ENCODE peak calls at places on chromosomes 4 and X, in nine cellular contexts. One of them, this sample, is unnamed.

GRCh38 chr4:137545461-137545861 is 13.2 kb upstream of the PCDH18 start:
- DNase-seq in fibroblast of pulmonary artery: peak
- DNase-seq in WERI-Rb-1: no peak
- DNase-seq in lower lobe of right lung: no peak
- DNase-seq in Peyer's patch: peak
- DNase-seq in GM23338: peak
- DNase-seq in cardiac muscle cell: peak
- DNase-seq in fibroblast of lung: peak
- DNase-seq in astrocyte of the cerebellum: peak
- DNase-seq in this sample: no peak

GRCh38 chr4:147381749-147382148 is 99.1 kb upstream of the EDNRA start:
- DNase-seq in fibroblast of pulmonary artery: no peak
- DNase-seq in WERI-Rb-1: no peak
- DNase-seq in lower lobe of right lung: no peak
- DNase-seq in Peyer's patch: no peak
- DNase-seq in GM23338: no peak
- DNase-seq in cardiac muscle cell: no peak
- DNase-seq in fibroblast of lung: no peak
- DNase-seq in astrocyte of the cerebellum: no peak
- DNase-seq in this sample: no peak

GRCh38 chrX:152915541-152916241 is 17.8 kb downstream of the ZNF185 start:
- DNase-seq in fibroblast of pulmonary artery: peak
- DNase-seq in WERI-Rb-1: peak
- DNase-seq in lower lobe of right lung: no peak
- DNase-seq in Peyer's patch: no peak
- DNase-seq in GM23338: peak
- DNase-seq in cardiac muscle cell: peak
- DNase-seq in fibroblast of lung: peak
- DNase-seq in astrocyte of the cerebellum: peak
- DNase-seq in this sample: peak

GRCh38 chrX:72247206-72247944 is 8.5 kb upstream of the ERCC6L start:
- DNase-seq in fibroblast of pulmonary artery: peak
- DNase-seq in WERI-Rb-1: no peak
- DNase-seq in lower lobe of right lung: peak
- DNase-seq in Peyer's patch: peak
- DNase-seq in GM23338: no peak
- DNase-seq in cardiac muscle cell: peak
- DNase-seq in fibroblast of lung: peak
- DNase-seq in astrocyte of the cerebellum: no peak
- DNase-seq in this sample: no peak

GRCh38 chrX:13099121-13099520 is 54.7 kb upstream of the FAM9C start:
- DNase-seq in fibroblast of pulmonary artery: peak
- DNase-seq in WERI-Rb-1: no peak
- DNase-seq in lower lobe of right lung: no peak
- DNase-seq in Peyer's patch: no peak
- DNase-seq in GM23338: no peak
- DNase-seq in cardiac muscle cell: peak
- DNase-seq in fibroblast of lung: no peak
- DNase-seq in astrocyte of the cerebellum: no peak
- DNase-seq in this sample: no peak

GRCh38 chrX:19862634-19863236 is 24.7 kb downstream of the SH3KBP1 start:
- DNase-seq in fibroblast of pulmonary artery: no peak
- DNase-seq in WERI-Rb-1: no peak
- DNase-seq in lower lobe of right lung: no peak
- DNase-seq in Peyer's patch: no peak
- DNase-seq in GM23338: peak
- DNase-seq in cardiac muscle cell: no peak
- DNase-seq in fibroblast of lung: no peak
- DNase-seq in astrocyte of the cerebellum: no peak
- DNase-seq in this sample: peak

GRCh38 chrX:2371026-2371778 is 129.6 kb downstream of the DHRSX start:
- DNase-seq in fibroblast of pulmonary artery: no peak
- DNase-seq in WERI-Rb-1: no peak
- DNase-seq in lower lobe of right lung: no peak
- DNase-seq in Peyer's patch: no peak
- DNase-seq in GM23338: peak
- DNase-seq in cardiac muscle cell: peak
- DNase-seq in fibroblast of lung: peak
- DNase-seq in astrocyte of the cerebellum: no peak
- DNase-seq in this sample: no peak

GRCh38 chr4:140426610-140427103 is 791 bp downstream of the CLGN start:
- DNase-seq in fibroblast of pulmonary artery: no peak
- DNase-seq in WERI-Rb-1: peak
- DNase-seq in lower lobe of right lung: no peak
- DNase-seq in Peyer's patch: no peak
- DNase-seq in GM23338: peak
- DNase-seq in cardiac muscle cell: peak
- DNase-seq in fibroblast of lung: peak
- DNase-seq in astrocyte of the cerebellum: no peak
- DNase-seq in this sample: peak

GRCh38 chr4:85086721-85087120 is 120.2 kb upstream of the WDFY3 start:
- DNase-seq in fibroblast of pulmonary artery: no peak
- DNase-seq in WERI-Rb-1: peak
- DNase-seq in lower lobe of right lung: no peak
- DNase-seq in Peyer's patch: no peak
- DNase-seq in GM23338: no peak
- DNase-seq in cardiac muscle cell: no peak
- DNase-seq in fibroblast of lung: no peak
- DNase-seq in astrocyte of the cerebellum: no peak
- DNase-seq in this sample: no peak

DNA sequence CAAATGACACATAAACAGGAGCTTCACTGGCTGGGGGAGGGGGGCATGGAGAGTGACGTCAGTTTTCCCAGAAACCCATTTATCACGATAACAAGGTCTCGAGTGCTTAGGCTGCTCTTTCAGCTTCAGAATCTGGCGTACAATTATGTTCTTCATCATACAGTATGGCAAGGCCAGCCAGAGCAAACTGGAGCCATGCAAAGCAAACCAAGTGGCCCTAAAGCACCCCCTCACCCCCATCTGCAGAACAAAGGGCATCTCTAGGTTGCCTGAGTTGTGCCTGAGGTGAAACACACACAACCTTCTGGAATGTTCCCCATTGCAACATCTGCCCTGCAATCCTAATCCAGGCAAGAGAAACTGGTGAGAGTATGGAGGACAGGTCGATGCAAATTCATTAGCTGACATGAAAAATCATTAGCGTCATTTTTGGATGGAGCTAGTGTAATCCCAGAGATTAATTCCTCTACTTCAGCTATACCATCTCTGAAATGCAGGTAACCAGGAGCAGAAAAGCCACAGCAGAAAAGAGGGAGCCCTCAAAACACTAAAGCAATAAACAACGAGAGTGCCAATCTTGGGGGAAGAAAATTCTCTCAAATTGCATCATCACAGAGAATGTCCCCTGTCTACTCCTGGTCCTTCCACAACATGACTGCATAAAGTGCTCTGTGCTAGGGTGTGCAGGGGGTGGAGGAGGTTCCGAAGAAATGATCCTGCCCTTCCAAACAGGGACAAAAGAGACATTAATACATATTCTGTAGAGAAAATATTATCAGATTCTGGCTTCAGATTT is 1.8 kb downstream of the SEPTIN6 start:
- DNase-seq in fibroblast of pulmonary artery: peak
- DNase-seq in WERI-Rb-1: no peak
- DNase-seq in lower lobe of right lung: no peak
- DNase-seq in Peyer's patch: no peak
- DNase-seq in GM23338: peak
- DNase-seq in cardiac muscle cell: peak
- DNase-seq in fibroblast of lung: peak
- DNase-seq in astrocyte of the cerebellum: no peak
- DNase-seq in this sample: peak
- H3K4me3 ChIP-seq in fibroblast of pulmonary artery: peak
- H3K4me3 ChIP-seq in WERI-Rb-1: no peak
- H3K4me3 ChIP-seq in lower lobe of right lung: peak
- H3K4me3 ChIP-seq in Peyer's patch: peak
- H3K4me3 ChIP-seq in GM23338: peak
- H3K4me3 ChIP-seq in cardiac muscle cell: no peak
- H3K4me3 ChIP-seq in fibroblast of lung: peak
- H3K4me3 ChIP-seq in astrocyte of the cerebellum: no peak
- H3K4me3 ChIP-seq in this sample: peak

DNA sequence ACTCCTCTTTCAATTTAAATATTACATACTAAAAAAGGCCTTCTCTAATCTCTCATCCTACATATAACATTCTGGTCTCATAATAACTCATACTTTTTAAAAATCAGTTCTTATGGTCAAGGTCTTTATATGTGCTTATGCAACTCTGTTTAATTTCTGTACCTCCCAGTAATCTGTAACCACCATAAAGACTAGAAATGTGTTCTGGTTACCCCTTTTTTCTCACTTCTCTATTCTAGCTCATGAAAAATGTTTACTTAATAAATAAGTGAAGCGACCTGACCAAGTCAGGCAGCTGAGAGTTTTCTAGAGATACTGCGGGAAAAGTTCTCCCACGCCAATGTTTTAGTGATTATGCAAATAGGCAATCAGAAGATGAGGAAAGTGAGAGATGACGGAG is 548.8 kb upstream of the FAM241A start:
- DNase-seq in fibroblast of pulmonary artery: no peak
- DNase-seq in WERI-Rb-1: no peak
- DNase-seq in lower lobe of right lung: no peak
- DNase-seq in Peyer's patch: no peak
- DNase-seq in GM23338: no peak
- DNase-seq in cardiac muscle cell: no peak
- DNase-seq in fibroblast of lung: no peak
- DNase-seq in astrocyte of the cerebellum: no peak
- DNase-seq in this sample: no peak
- H3K4me3 ChIP-seq in fibroblast of pulmonary artery: no peak
- H3K4me3 ChIP-seq in WERI-Rb-1: no peak
- H3K4me3 ChIP-seq in lower lobe of right lung: no peak
- H3K4me3 ChIP-seq in Peyer's patch: no peak
- H3K4me3 ChIP-seq in GM23338: no peak
- H3K4me3 ChIP-seq in cardiac muscle cell: no peak
- H3K4me3 ChIP-seq in fibroblast of lung: no peak
- H3K4me3 ChIP-seq in astrocyte of the cerebellum: no peak
- H3K4me3 ChIP-seq in this sample: no peak

GRCh38 chrX:21740329-21741274 is 17.3 kb downstream of the SMPX start:
- DNase-seq in fibroblast of pulmonary artery: no peak
- DNase-seq in WERI-Rb-1: peak
- DNase-seq in lower lobe of right lung: no peak
- DNase-seq in Peyer's patch: no peak
- DNase-seq in GM23338: no peak
- DNase-seq in cardiac muscle cell: no peak
- DNase-seq in fibroblast of lung: peak
- DNase-seq in astrocyte of the cerebellum: peak
- DNase-seq in this sample: no peak

GRCh38 chrX:21741378-21741777 is 16.5 kb downstream of the SMPX start:
- DNase-seq in fibroblast of pulmonary artery: no peak
- DNase-seq in WERI-Rb-1: no peak
- DNase-seq in lower lobe of right lung: no peak
- DNase-seq in Peyer's patch: no peak
- DNase-seq in GM23338: no peak
- DNase-seq in cardiac muscle cell: no peak
- DNase-seq in fibroblast of lung: no peak
- DNase-seq in astrocyte of the cerebellum: no peak
- DNase-seq in this sample: no peak

GRCh38 chrX:21735753-21736127 is 22.2 kb downstream of the SMPX start:
- DNase-seq in fibroblast of pulmonary artery: no peak
- DNase-seq in WERI-Rb-1: no peak
- DNase-seq in lower lobe of right lung: no peak
- DNase-seq in Peyer's patch: no peak
- DNase-seq in GM23338: no peak
- DNase-seq in cardiac muscle cell: no peak
- DNase-seq in fibroblast of lung: no peak
- DNase-seq in astrocyte of the cerebellum: no peak
- DNase-seq in this sample: no peak

GRCh38 chrX:21738950-21739287 is 19.0 kb downstream of the SMPX start:
- DNase-seq in fibroblast of pulmonary artery: no peak
- DNase-seq in WERI-Rb-1: peak
- DNase-seq in lower lobe of right lung: no peak
- DNase-seq in Peyer's patch: no peak
- DNase-seq in GM23338: no peak
- DNase-seq in cardiac muscle cell: no peak
- DNase-seq in fibroblast of lung: no peak
- DNase-seq in astrocyte of the cerebellum: no peak
- DNase-seq in this sample: no peak

DNA sequence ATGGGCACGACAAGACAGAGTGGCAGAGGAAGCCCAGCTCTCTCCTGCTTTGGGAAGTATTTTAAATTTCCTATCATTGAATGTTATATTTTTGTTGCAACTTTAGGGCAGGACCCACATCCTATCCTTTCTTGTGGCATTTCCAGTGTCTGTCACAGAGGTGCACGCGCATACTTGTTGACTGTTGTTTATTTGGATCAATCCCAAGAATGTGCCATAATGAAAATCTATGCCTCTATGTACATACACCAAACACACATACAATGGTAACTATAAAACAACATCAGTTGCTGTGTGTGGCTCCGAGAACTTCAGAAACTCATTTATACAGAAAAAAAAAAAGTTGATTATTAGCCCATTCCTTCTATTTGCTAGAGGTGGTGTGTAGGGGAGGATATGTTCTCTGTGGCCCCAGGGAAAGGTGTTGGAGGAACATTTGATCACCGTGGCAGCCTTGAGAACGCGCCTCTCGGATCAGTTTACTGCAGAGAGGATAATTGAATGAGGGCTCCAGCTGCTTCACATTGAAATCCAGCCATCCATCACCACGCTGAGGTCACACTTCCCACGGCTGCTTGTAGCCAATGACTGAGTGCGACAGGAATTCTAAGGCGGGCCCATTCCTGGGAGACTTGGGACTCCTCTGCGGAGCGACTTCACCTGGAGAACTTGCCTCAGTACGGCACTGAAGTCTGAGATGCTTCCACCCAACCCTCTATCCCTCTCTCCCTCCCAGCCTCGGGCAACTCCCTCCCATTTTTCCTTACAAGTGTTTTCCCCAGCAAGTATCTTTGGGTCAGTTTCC is 19.6 kb downstream of the SMPX start:
- DNase-seq in fibroblast of pulmonary artery: no peak
- DNase-seq in WERI-Rb-1: peak
- DNase-seq in lower lobe of right lung: no peak
- DNase-seq in Peyer's patch: no peak
- DNase-seq in GM23338: peak
- DNase-seq in cardiac muscle cell: no peak
- DNase-seq in fibroblast of lung: no peak
- DNase-seq in astrocyte of the cerebellum: no peak
- DNase-seq in this sample: no peak
- H3K4me3 ChIP-seq in fibroblast of pulmonary artery: no peak
- H3K4me3 ChIP-seq in WERI-Rb-1: peak
- H3K4me3 ChIP-seq in lower lobe of right lung: no peak
- H3K4me3 ChIP-seq in Peyer's patch: no peak
- H3K4me3 ChIP-seq in GM23338: no peak
- H3K4me3 ChIP-seq in cardiac muscle cell: no peak
- H3K4me3 ChIP-seq in fibroblast of lung: no peak
- H3K4me3 ChIP-seq in astrocyte of the cerebellum: no peak
- H3K4me3 ChIP-seq in this sample: no peak

DNA sequence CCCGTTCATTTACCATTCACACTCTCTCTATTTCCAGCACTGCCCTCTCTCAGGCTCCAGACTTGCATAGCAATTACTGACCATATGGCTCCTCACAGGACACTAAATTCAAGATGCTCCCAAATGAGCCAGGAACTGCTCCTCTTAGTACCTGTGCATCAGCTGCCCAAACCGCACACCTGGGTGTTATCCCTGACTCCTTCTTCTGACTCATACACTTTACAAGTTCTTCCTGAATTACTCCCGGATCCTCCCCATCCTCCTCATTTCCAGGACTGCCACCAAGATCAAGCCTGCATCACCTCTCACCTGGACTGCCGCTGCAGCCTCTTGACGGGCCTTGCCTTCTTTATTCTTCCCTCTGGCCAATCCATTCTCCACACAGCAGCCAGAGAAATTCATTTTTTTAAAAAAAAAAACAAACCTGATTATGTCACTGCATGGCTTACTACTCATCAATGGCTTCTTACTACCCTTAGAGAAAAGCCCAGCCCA is 91.8 kb downstream of the PDGFRA start:
- DNase-seq in fibroblast of pulmonary artery: no peak
- DNase-seq in WERI-Rb-1: no peak
- DNase-seq in lower lobe of right lung: no peak
- DNase-seq in Peyer's patch: no peak
- DNase-seq in GM23338: no peak
- DNase-seq in cardiac muscle cell: no peak
- DNase-seq in fibroblast of lung: no peak
- DNase-seq in astrocyte of the cerebellum: no peak
- DNase-seq in this sample: no peak
- H3K4me3 ChIP-seq in fibroblast of pulmonary artery: no peak
- H3K4me3 ChIP-seq in WERI-Rb-1: no peak
- H3K4me3 ChIP-seq in lower lobe of right lung: no peak
- H3K4me3 ChIP-seq in Peyer's patch: no peak
- H3K4me3 ChIP-seq in GM23338: no peak
- H3K4me3 ChIP-seq in cardiac muscle cell: no peak
- H3K4me3 ChIP-seq in fibroblast of lung: no peak
- H3K4me3 ChIP-seq in astrocyte of the cerebellum: no peak
- H3K4me3 ChIP-seq in this sample: no peak

This sample was measured in HAP-1.